ENCODE peak calls at places on chromosomes 11 and 22, in four cellular contexts. T, V, Q and S are unnamed samples.

GRCh38 chr11:36091256-36091811 is 147.5 kb downstream of the LDLRAD3 start:
- DNase-seq in T (no peak), V (no peak), Q (no peak), S (no peak)

GRCh38 chr11:114392735-114393667 is 7.3 kb downstream of the C11orf71 start:
- DNase-seq in T (no peak), V (no peak), Q (no peak), S (no peak)

GRCh38 chr11:61718613-61719302 is 33.7 kb upstream of the MYRF start:
- DNase-seq in T (no peak), V (peak; percentile 72), Q (no peak), S (no peak)

GRCh38 chr22:28442264-28442950 is 237.2 kb downstream of the TTC28 start:
- DNase-seq in T (peak; percentile 89), V (peak; percentile 85), Q (peak; percentile 43), S (peak; percentile 11)

GRCh38 chr22:22576244-22576988 is 17.4 kb upstream of the PRAME start:
- DNase-seq in T (peak; percentile 63), V (peak; percentile 62), Q (no peak), S (no peak)

GRCh38 chr11:100923555-100923954 is 206.1 kb downstream of the PGR start:
- DNase-seq in T (no peak), V (no peak), Q (no peak), S (no peak)

GRCh38 chr11:119909077-119909476 is 180.1 kb upstream of the NECTIN1 start:
- DNase-seq in T (no peak), V (no peak), Q (no peak), S (no peak)

GRCh38 chr22:36853407-36854099 is 7.3 kb upstream of the NCF4 start:
- DNase-seq in T (peak; percentile 53), V (peak; percentile 89), Q (peak; percentile 79), S (peak; percentile 76)

GRCh38 chr22:45462034-45462655 is 40.5 kb upstream of the FBLN1 start:
- DNase-seq in T (no peak), V (no peak), Q (no peak), S (no peak)

GRCh38 chr11:47177846-47178245 is 1.2 kb upstream of the ARFGAP2 start:
- DNase-seq in T (no peak), V (no peak), Q (no peak), S (no peak)

GRCh38 chr11:79959318-79959717 is 518.5 kb upstream of the TENM4 start:
- DNase-seq in T (no peak), V (no peak), Q (no peak), S (no peak)

GRCh38 chr11:43852057-43852636 is 28.5 kb upstream of the ALKBH3 start:
- DNase-seq in T (peak; percentile 71), V (peak; percentile 55), Q (peak; percentile 44), S (no peak)

GRCh38 chr11:17591293-17591692 is 44.2 kb downstream of the OTOG start:
- DNase-seq in T (no peak), V (no peak), Q (no peak), S (no peak)

GRCh38 chr22:38350444-38351359 is 33.5 kb upstream of the CSNK1E start:
- DNase-seq in T (no peak), V (no peak), Q (no peak), S (no peak)

GRCh38 chr22:27419473-27419872 is 382.1 kb downstream of the MN1 start:
- DNase-seq in T (no peak), V (no peak), Q (no peak), S (no peak)

GRCh38 chr11:77630311-77630710 is 7.3 kb downstream of the CLNS1A start:
- DNase-seq in T (no peak), V (no peak), Q (no peak), S (no peak)

GRCh38 chr22:22996511-22997261 is 73.6 kb upstream of the GNAZ start:
- DNase-seq in T (no peak), V (no peak), Q (no peak), S (no peak)

GRCh38 chr11:11611381-11611780 is 10.4 kb downstream of the GALNT18 start:
- DNase-seq in T (no peak), V (peak; percentile 61), Q (no peak), S (no peak)

GRCh38 chr22:19382240-19382639 is 49.3 kb downstream of the HIRA start:
- DNase-seq in T (no peak), V (no peak), Q (no peak), S (no peak)
- H3K9me3 ChIP-seq in T (no peaks in the 10 kb centered on the region), V (no peaks in the 10 kb centered on the region), Q (no peaks in the 10 kb centered on the region), S (no peaks in the 10 kb centered on the region)

DNA sequence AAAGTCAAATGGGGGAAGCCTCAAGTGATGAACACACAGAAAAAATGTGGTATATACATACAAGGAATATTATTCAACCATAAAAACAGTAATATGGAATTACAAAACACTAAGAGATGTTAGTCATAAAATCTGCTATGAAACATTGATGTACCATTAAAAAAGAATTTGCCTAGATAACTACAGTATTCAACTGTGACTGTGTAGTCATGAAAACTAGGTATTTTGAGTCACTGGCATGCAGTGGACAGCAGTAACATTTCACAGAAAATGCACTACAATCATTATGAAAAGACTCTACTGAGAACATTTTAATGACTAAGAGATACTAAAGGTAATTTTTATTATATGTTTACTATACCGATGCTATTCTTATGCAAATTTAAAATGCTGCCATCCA is 11.7 kb downstream of the ZNF195 start:
- DNase-seq in T (no peak), V (no peak), Q (no peak), S (no peak)
- H3K9me3 ChIP-seq in T (no peaks in the 10 kb centered on the region), V (peaks cover 2% of the 10 kb centered on the region), Q (peaks cover 21% of the 10 kb centered on the region), S (peaks cover 26% of the 10 kb centered on the region)

GRCh38 chr22:49763696-49764095 is 64.0 kb downstream of the BRD1 start:
- DNase-seq in T (no peak), V (peak; percentile 38), Q (no peak), S (no peak)
- H3K9me3 ChIP-seq in T (no peaks in the 10 kb centered on the region), V (no peaks in the 10 kb centered on the region), Q (no peaks in the 10 kb centered on the region), S (no peaks in the 10 kb centered on the region)

DNA sequence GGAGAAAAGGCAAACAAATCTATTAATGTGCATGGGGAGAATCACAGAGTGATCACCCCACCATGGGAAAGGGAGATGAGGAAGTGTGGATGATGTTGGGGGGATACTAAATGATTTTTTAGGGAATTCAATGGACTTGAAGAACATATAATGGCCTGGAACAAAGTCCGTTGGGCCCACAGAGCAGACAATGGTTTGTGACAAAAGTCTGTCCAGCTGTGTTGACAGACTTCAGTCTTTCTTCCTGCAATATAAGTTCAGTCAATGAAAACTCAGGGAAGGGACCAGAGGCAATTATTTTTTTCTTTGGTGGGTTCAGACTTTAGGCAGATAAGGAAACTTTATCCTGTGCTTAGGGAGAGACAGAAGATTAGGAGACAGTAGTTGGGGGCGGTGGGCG is 18.0 kb upstream of the HORMAD2 start:
- DNase-seq in T (no peak), V (no peak), Q (no peak), S (no peak)
- H3K9me3 ChIP-seq in T (no peaks in the 10 kb centered on the region), V (peaks cover 4% of the 10 kb centered on the region), Q (no peaks in the 10 kb centered on the region), S (peaks cover 3% of the 10 kb centered on the region)